ENCODE peak calls at places on chromosomes 11 and 22, in five cellular contexts. M is keratinocyte, W is colonic mucosa, E is ovary, I is psoas muscle. V is an unnamed sample. For H3K4me1 and H3K27me3, the result is how much of the 10 kb centered on the place peaks cover.

GRCh38 chr22:33030923-33031525 is 27.2 kb downstream of the SYN3 start:
- DNase-seq in M (no peak), W (no peak), E (no peak), I (no peak), V (no peak)

GRCh38 chr22:27514612-27515011 is 286.9 kb downstream of the MN1 start:
- DNase-seq in M (no peak), W (no peak), E (no peak), I (no peak), V (no peak)

GRCh38 chr22:20430641-20431519 is 6.7 kb downstream of the SCARF2 start:
- DNase-seq in M (no peak), W (peak), E (no peak), I (peak), V (peak)

GRCh38 chr11:65452806-65453490 is 30.4 kb downstream of the NEAT1 start:
- DNase-seq in M (no peak), W (no peak), E (no peak), I (peak), V (no peak)

GRCh38 chr11:126530416-126530815 is 174.9 kb downstream of the ST3GAL4 start:
- DNase-seq in M (no peak), W (no peak), E (no peak), I (no peak), V (no peak)

GRCh38 chr22:42931421-42932196 is 74.5 kb upstream of the ARFGAP3 start:
- DNase-seq in M (no peak), W (no peak), E (no peak), I (no peak), V (no peak)

GRCh38 chr11:43567396-43567975 is 113.1 kb upstream of the HSD17B12 start:
- DNase-seq in M (no peak), W (no peak), E (no peak), I (no peak), V (peak)

GRCh38 chr11:32775908-32776307 is 18.6 kb downstream of the CCDC73 start:
- DNase-seq in M (no peak), W (no peak), E (no peak), I (no peak), V (no peak)

GRCh38 chr11:72243567-72244316 is at the start of gene PHOX2A:
- DNase-seq in M (no peak), W (no peak), E (no peak), I (no peak), V (no peak)

GRCh38 chr11:76653674-76654309 is 16.8 kb downstream of the LRRC32 start:
- DNase-seq in M (no peak), W (peak), E (peak), I (peak), V (no peak)

GRCh38 chr11:2837096-2837601 is 48.4 kb downstream of the CDKN1C start:
- DNase-seq in M (no peak), W (peak), E (peak), I (peak), V (peak)

GRCh38 chr11:1935156-1936071 is 11.7 kb upstream of the MRPL23 start:
- DNase-seq in M (no peak), W (no peak), E (no peak), I (peak), V (no peak)

GRCh38 chr11:122036022-122036421 is 80.0 kb downstream of the BLID start:
- DNase-seq in M (no peak), W (no peak), E (no peak), I (no peak), V (no peak)

GRCh38 chr22:26642465-26643367 is 14.7 kb upstream of the MIAT start:
- DNase-seq in M (no peak), W (no peak), E (no peak), I (no peak), V (peak)

GRCh38 chr22:49310354-49310753 is 517.3 kb downstream of the BRD1 start:
- DNase-seq in M (no peak), W (peak), E (no peak), I (no peak), V (no peak)

GRCh38 chr11:65858354-65859133 is 564 bp upstream of the CFL1 start:
- DNase-seq in M (no peak), W (no peak), E (no peak), I (no peak), V (no peak)

GRCh38 chr22:50299724-50300619 is 7.5 kb downstream of the PLXNB2 start:
- DNase-seq in M (no peak), W (peak), E (no peak), I (no peak), V (peak)

GRCh38 chr11:11446967-11447366 is 93.9 kb upstream of the CSNK2A3 start:
- DNase-seq in M (no peak), W (no peak), E (no peak), I (no peak), V (no peak)

GRCh38 chr11:128210148-128210940 is 377.0 kb downstream of the ETS1 start:
- DNase-seq in M (peak), W (peak), E (no peak), I (no peak), V (peak)

GRCh38 chr22:49155039-49155808 is 672.4 kb downstream of the BRD1 start:
- DNase-seq in M (no peak), W (no peak), E (no peak), I (no peak), V (no peak)

GRCh38 chr11:45852018-45852711 is 4.9 kb downstream of the CRY2 start:
- DNase-seq in M (no peak), W (no peak), E (no peak), I (no peak), V (no peak)

GRCh38 chr22:38317995-38318715 is 922 bp upstream of the CSNK1E start:
- DNase-seq in M (peak), W (peak), E (peak), I (peak), V (peak)

GRCh38 chr22:39486951-39487825 is 14.9 kb upstream of the MIEF1 start:
- DNase-seq in M (no peak), W (no peak), E (no peak), I (peak), V (no peak)

DNA sequence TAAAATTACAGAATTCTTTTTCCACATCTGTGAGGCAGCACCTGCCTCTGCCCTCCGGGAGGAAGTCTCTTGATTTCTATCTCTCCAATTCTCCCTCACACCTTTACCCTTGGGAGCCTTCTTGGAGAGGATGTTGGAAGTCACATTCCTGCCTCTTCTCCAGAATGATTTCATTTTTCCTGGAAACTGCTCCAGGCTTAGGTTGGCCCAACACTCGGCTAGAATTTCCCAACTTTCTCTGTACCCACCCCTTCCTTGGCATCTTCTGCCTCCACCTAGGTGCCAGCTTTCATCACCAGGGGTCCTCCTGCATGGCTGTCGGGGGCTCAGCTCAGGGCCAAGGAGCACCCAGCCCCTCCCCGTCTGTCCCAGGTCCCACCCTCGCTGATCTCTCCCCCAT is 43.2 kb downstream of the SLCO2B1 start:
- DNase-seq in M (no peak), W (no peak), E (no peak), I (peak), V (no peak)
- H3K4me1 ChIP-seq in M (under half), W (under half), E (under half), I (under half), V (under half)

GRCh38 chr11:100832851-100833250 is 145.8 kb downstream of the ARHGAP42 start:
- DNase-seq in M (no peak), W (no peak), E (no peak), I (no peak), V (no peak)

GRCh38 chr11:100831929-100832480 is 144.9 kb downstream of the ARHGAP42 start:
- DNase-seq in M (no peak), W (no peak), E (no peak), I (peak), V (no peak)

GRCh38 chr11:100827934-100828661 is 141.0 kb downstream of the ARHGAP42 start:
- DNase-seq in M (no peak), W (no peak), E (no peak), I (no peak), V (no peak)

GRCh38 chr11:100830978-100831732 is 144.1 kb downstream of the ARHGAP42 start:
- DNase-seq in M (no peak), W (no peak), E (no peak), I (no peak), V (no peak)

GRCh38 chr11:100830295-100830694 is 143.2 kb downstream of the ARHGAP42 start:
- DNase-seq in M (no peak), W (no peak), E (no peak), I (peak), V (no peak)
- H3K27ac ChIP-seq in M (no peak), W (no peak), E (no peak), I (peak), V (no peak)

DNA sequence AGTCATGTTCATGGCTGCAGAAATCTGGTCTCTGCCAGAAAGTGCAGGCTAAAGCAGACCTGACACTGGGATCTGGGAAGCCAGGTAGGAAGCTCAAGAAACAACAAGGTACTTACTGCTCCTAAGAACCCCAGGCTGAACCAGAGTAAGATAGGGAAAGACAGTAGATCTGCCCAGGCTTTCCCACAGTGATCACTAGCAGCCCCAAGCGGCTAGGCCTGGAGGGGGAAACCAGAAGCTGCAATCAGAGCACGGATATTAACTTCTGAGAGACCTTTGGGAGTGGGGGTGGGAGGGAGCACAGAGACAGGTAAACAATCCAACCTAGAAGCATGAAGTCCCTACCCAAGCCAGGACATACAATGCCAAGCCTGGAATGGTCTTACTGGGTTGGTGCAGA is 135.2 kb upstream of the C11orf58 start:
- DNase-seq in M (no peak), W (no peak), E (no peak), I (peak), V (no peak)
- H3K27me3 ChIP-seq in M (under half), W (under half), E (under half), I (under half), V (under half)

DNA sequence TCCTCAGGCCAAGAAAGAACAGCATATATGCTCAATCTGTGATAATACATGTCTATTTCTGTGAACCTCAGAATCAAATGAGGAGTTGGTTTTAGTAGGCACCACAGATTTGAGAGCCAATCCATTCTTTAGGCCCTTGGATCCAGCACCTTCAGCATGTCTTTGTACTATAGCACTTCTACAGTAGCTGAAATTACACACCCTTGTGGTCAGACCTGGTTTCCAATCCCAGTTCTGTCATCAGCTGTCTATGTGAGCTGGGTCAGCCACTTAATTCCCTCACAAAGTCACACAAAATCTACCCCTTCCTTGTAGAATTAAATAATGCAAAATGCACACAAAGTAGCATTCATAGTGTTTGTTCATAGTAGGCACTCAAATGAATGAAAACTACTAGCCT is 381.3 kb upstream of the LARGE1 start:
- DNase-seq in M (no peak), W (no peak), E (no peak), I (no peak), V (no peak)
- H3K4me1 ChIP-seq in M (under half), W (under half), E (under half), I (under half), V (under half)

GRCh38 chr22:36406139-36406538 is 18.4 kb upstream of the MYH9 start:
- DNase-seq in M (no peak), W (no peak), E (no peak), I (no peak), V (no peak)

GRCh38 chr22:36406721-36407120 is 19.0 kb upstream of the MYH9 start:
- DNase-seq in M (no peak), W (no peak), E (no peak), I (no peak), V (no peak)

GRCh38 chr22:36411589-36412258 is 24.0 kb upstream of the MYH9 start:
- DNase-seq in M (no peak), W (peak), E (no peak), I (no peak), V (peak)

GRCh38 chr22:36409911-36410756 is 22.4 kb upstream of the MYH9 start:
- DNase-seq in M (peak), W (peak), E (peak), I (peak), V (peak)

DNA sequence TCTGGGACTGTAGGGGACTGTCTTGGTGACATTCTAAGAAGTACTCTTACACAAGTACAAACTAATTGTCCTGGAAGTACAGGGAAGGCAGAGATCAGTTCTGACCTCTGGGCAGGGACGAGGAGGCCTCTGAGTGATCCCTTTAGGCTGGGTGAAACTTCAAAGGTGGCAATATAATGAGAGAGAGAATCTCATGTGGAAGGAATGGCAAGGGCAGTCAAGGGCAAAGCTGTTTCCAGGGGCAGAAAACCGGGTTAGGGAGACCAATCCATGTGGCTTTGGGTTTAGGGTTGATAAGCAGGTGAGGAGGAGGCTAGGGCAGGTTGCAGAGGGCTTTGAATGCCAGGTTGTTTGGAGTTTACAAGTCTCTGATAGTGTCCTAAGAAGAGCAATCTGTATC is 21.3 kb upstream of the MYH9 start:
- DNase-seq in M (no peak), W (no peak), E (no peak), I (no peak), V (peak)
- H3K27ac ChIP-seq in M (peak), W (peak), E (no peak), I (peak), V (peak)

GRCh38 chr22:45376009-45376408 is 37.4 kb downstream of the SMC1B start:
- DNase-seq in M (no peak), W (no peak), E (no peak), I (no peak), V (no peak)
- H3K27me3 ChIP-seq in M (under half), W (under half), E (under half), I (under half), V (under half)

GRCh38 chr11:120249279-120250022 is 9.5 kb downstream of the POU2F3 start:
- DNase-seq in M (no peak), W (no peak), E (no peak), I (no peak), V (no peak)
- H3K4me1 ChIP-seq in M (under half), W (under half), E (under half), I (under half), V (under half)

DNA sequence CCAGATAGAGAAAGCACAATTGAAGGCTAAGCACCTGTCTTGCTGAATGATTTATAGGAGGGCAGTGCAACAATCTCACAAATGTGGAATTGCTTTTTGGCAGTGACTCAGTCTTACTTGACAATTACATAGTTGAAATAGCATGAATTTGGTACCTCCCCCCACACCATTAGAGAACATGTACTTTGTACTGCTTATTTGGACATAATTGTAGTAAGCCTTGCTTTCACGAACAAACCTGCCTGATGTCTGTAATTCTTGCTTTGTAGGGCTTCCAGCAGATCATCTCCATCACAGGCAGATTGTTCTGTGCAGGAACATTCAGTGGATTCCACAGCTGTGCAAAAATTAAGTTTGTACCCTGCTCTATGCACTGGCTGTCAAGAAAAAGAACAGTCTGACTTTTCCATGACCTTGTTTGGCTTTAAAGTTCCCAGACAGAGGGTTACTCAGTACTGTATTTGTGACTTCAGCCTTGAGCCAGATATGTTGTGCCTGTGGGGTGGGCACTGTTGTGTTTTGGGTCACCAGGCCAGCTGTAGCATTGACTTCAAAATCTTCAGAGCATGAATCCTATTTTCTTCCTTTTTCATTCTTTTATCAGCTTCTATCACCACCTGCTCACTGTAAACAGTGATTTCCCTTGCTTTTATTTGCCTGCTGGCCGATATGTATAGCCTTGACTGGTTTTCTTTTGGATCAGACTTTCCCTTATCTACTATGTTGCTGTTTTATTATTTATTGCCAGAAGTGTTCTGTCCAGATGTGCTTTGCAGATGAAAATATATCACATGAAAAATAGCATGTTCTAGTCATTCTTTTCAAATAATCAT is 941.0 kb upstream of the CHORDC1 start:
- DNase-seq in M (peak), W (no peak), E (no peak), I (no peak), V (no peak)
- H3K27ac ChIP-seq in M (no peak), W (no peak), E (no peak), I (no peak), V (no peak)

GRCh38 chr11:112087212-112087611 is 539 bp downstream of the SDHD start:
- DNase-seq in M (no peak), W (peak), E (no peak), I (no peak), V (no peak)

GRCh38 chr11:112086422-112087191 is at the start of the genes SDHD and TIMM8B:
- DNase-seq in M (peak), W (peak), E (peak), I (peak), V (peak)

GRCh38 chr11:112082729-112083128 is 3.8 kb downstream of the TIMM8B start:
- DNase-seq in M (no peak), W (no peak), E (no peak), I (no peak), V (no peak)

DNA sequence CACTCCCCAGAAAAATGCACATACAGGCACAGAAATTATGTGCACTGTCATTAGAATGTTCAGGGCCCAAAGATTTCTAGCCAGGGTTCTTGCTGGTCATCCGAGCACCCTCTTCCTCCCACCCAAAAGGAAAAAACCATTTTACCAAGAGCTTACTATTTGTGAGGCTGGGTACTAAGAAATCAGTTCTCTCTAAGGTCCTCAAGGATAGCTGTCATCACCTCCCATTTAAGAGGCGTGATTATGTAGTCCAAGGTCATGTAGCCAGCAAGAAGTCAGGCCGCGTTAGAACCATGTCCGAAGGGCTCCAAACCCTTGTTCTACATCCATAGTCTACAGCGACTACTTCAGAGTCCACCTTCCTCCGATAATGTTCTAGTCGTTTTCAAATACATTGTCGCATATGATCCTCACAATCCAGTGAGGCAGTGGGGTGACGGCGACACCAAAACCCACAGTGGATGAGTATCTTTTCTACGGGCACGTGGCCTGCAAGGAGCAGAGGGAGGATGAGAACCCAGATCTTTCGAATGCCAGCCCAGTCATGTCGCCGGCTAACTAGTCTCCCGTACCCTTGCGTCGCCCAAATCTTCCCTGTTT is 634 bp downstream of the TIMM8B start:
- DNase-seq in M (no peak), W (peak), E (peak), I (no peak), V (peak)
- H3K27me3 ChIP-seq in M (under half), W (under half), E (under half), I (under half), V (under half)

V was measured in small intestine.